ENCODE peak calls at places on chromosomes 11 and 22, in six cellular contexts. V is HFF-Myc; W is A549; Z is transverse colon; O is CD8-positive, alpha-beta T cell; C is fibroblast of mammary gland. I is an unnamed sample.

GRCh38 chr11:112977620-112978212 is 16.5 kb downstream of the NCAM1 start:
- DNase-seq in V (no peak), W (no peak), Z (no peak), O (no peak), C (peak; percentile 76), I (peak; percentile 33)

GRCh38 chr11:93370260-93370659 is 39.7 kb downstream of the DEUP1 start:
- DNase-seq in V (no peak), W (no peak), Z (no peak), O (no peak), C (peak; percentile 11), I (peak; percentile 17)

GRCh38 chr11:68825603-68826002 is 16.1 kb downstream of the CPT1A start:
- DNase-seq in V (no peak), W (no peak), Z (peak; percentile 90), O (peak; percentile 74), C (no peak), I (no peak)

GRCh38 chr11:2791139-2791520 is 91.3 kb upstream of the KCNQ1OT1 start:
- DNase-seq in V (no peak), W (no peak), Z (peak; percentile 7), O (no peak), C (no peak), I (no peak)

GRCh38 chr11:3056296-3057068 is 741 bp downstream of the CARS1 start:
- DNase-seq in V (no peak), W (no peak), Z (peak; percentile 37), O (peak; percentile 24), C (no peak), I (no peak)

GRCh38 chr11:27234043-27234668 is 128.9 kb downstream of the CCDC34 start:
- DNase-seq in V (peak; percentile 64), W (peak; percentile 52), Z (peak; percentile 56), O (no peak), C (peak; percentile 98), I (peak; percentile 100)

GRCh38 chr11:128806496-128807261 is 60.4 kb downstream of the KCNJ1 start:
- DNase-seq in V (no peak), W (no peak), Z (no peak), O (no peak), C (peak; percentile 21), I (no peak)

GRCh38 chr11:76793391-76793811 is 10.2 kb downstream of the TSKU start:
- DNase-seq in V (no peak), W (peak; percentile 7), Z (no peak), O (no peak), C (no peak), I (no peak)

GRCh38 chr11:19938051-19938856 is 222.0 kb downstream of the DBX1 start:
- DNase-seq in V (no peak), W (peak; percentile 69), Z (peak; percentile 49), O (peak; percentile 16), C (peak; percentile 65), I (no peak)

GRCh38 chr11:33168605-33169240 is 7.4 kb upstream of the CSTF3 start:
- DNase-seq in V (no peak), W (no peak), Z (no peak), O (no peak), C (no peak), I (no peak)

GRCh38 chr11:35083181-35084061 is 55.5 kb upstream of the CD44 start:
- DNase-seq in V (peak; percentile 100), W (peak; percentile 77), Z (peak; percentile 61), O (peak; percentile 69), C (peak; percentile 99), I (peak; percentile 100)

GRCh38 chr22:42287174-42287890 is 16.9 kb upstream of the TCF20 start:
- DNase-seq in V (no peak), W (no peak), Z (no peak), O (no peak), C (no peak), I (no peak)

GRCh38 chr22:19607198-19608113 is 83.2 kb upstream of the CLDN5 start:
- DNase-seq in V (no peak), W (no peak), Z (peak; percentile 25), O (no peak), C (no peak), I (no peak)

GRCh38 chr11:43550714-43551113 is 129.8 kb upstream of the HSD17B12 start:
- DNase-seq in V (no peak), W (no peak), Z (no peak), O (no peak), C (no peak), I (no peak)

GRCh38 chr11:83566948-83567347 is 280.8 kb upstream of the CCDC90B start:
- DNase-seq in V (peak; percentile 4), W (no peak), Z (no peak), O (no peak), C (peak; percentile 86), I (peak; percentile 49)

GRCh38 chr11:123973816-123974215 is 3.8 kb downstream of the OR10S1 start:
- DNase-seq in V (no peak), W (no peak), Z (no peak), O (no peak), C (peak; percentile 76), I (peak; percentile 20)

GRCh38 chr11:63840356-63841060 is 1.6 kb downstream of the MARK2 start:
- DNase-seq in V (no peak), W (no peak), Z (no peak), O (no peak), C (no peak), I (no peak)

GRCh38 chr11:76783901-76784813 is 1.0 kb downstream of the TSKU start:
- DNase-seq in V (no peak), W (no peak), Z (peak; percentile 45), O (no peak), C (peak; percentile 74), I (no peak)

GRCh38 chr22:43337385-43337784 is 5.8 kb downstream of the SCUBE1 start:
- DNase-seq in V (no peak), W (no peak), Z (no peak), O (no peak), C (no peak), I (no peak)

GRCh38 chr11:93526691-93527583 is 16.3 kb downstream of the SMCO4 start:
- DNase-seq in V (no peak), W (no peak), Z (no peak), O (no peak), C (no peak), I (no peak)

GRCh38 chr11:45209000-45209399 is 62.6 kb downstream of the PRDM11 start:
- DNase-seq in V (no peak), W (no peak), Z (no peak), O (no peak), C (no peak), I (no peak)

GRCh38 chr11:120441592-120441991 is 70.0 kb upstream of the GRIK4 start:
- DNase-seq in V (no peak), W (no peak), Z (no peak), O (no peak), C (no peak), I (no peak)

GRCh38 chr22:25051983-25052710 is 99.6 kb downstream of the KIAA1671 start:
- DNase-seq in V (no peak), W (no peak), Z (peak; percentile 51), O (no peak), C (no peak), I (no peak)

GRCh38 chr22:20741634-20742581 is 32.0 kb upstream of the SERPIND1 start:
- DNase-seq in V (no peak), W (peak; percentile 32), Z (peak; percentile 22), O (peak; percentile 49), C (peak; percentile 27), I (no peak)

GRCh38 chr11:109423114-109423859 is 1.3 kb downstream of the C11orf87 start:
- DNase-seq in V (no peak), W (no peak), Z (no peak), O (no peak), C (no peak), I (no peak)

DNA sequence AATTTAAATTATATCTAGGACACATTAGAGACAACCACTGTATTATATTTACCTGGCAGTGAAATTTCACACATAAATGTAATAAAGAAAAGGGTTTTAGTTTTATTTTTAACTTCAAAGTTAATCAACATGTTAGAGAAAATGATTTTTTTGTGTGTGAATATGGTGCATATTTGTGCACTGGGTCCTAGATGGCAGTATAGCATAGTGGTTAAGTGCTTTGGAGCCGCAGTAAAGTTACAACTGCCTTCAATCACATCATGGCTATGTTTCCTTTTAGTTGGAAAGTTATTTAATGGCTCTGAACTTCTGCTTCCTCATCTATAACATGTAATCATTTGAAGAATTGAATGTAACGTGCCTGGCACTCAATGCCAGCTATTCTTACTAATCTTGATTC is 108.9 kb upstream of the DDI1 start:
- DNase-seq in V (no peak), W (no peak), Z (no peak), O (no peak), C (peak; percentile 57), I (no peak)
- TF ChIP-seq CTCF in V (peak; percentile 44), W (peak; percentile 46), Z (peak; percentile 27), O (no peak), C (peak; percentile 58), I (peak; percentile 49)

GRCh38 chr11:111438846-111439520 is 59.9 kb upstream of the POU2AF1 start:
- DNase-seq in V (no peak), W (no peak), Z (peak; percentile 50), O (no peak), C (no peak), I (no peak)
- H3K4me3 ChIP-seq in V (no peak overlapping the region), W (no peak overlapping the region), Z (no peak overlapping the region), O (no peak overlapping the region), C (no peak overlapping the region), I (no peak overlapping the region)

GRCh38 chr11:67666676-67667489 is 7.5 kb downstream of the ALDH3B2 start:
- DNase-seq in V (no peak), W (no peak), Z (no peak), O (no peak), C (no peak), I (no peak)

GRCh38 chr11:67664213-67664585 is 10.2 kb downstream of the ALDH3B2 start:
- DNase-seq in V (no peak), W (no peak), Z (no peak), O (no peak), C (no peak), I (no peak)

GRCh38 chr11:67664696-67665536 is 9.5 kb downstream of the ALDH3B2 start:
- DNase-seq in V (no peak), W (no peak), Z (no peak), O (no peak), C (no peak), I (no peak)

GRCh38 chr11:67666303-67666645 is 8.1 kb downstream of the ALDH3B2 start:
- DNase-seq in V (no peak), W (no peak), Z (no peak), O (no peak), C (no peak), I (no peak)

GRCh38 chr11:67665537-67666302 is 8.7 kb downstream of the ALDH3B2 start:
- DNase-seq in V (no peak), W (no peak), Z (peak; percentile 59), O (no peak), C (no peak), I (no peak)
- TF ChIP-seq CTCF in V (no peak), W (peak; percentile 34), Z (peak; percentile 10), O (no peak), C (no peak), I (peak; percentile 9)

DNA sequence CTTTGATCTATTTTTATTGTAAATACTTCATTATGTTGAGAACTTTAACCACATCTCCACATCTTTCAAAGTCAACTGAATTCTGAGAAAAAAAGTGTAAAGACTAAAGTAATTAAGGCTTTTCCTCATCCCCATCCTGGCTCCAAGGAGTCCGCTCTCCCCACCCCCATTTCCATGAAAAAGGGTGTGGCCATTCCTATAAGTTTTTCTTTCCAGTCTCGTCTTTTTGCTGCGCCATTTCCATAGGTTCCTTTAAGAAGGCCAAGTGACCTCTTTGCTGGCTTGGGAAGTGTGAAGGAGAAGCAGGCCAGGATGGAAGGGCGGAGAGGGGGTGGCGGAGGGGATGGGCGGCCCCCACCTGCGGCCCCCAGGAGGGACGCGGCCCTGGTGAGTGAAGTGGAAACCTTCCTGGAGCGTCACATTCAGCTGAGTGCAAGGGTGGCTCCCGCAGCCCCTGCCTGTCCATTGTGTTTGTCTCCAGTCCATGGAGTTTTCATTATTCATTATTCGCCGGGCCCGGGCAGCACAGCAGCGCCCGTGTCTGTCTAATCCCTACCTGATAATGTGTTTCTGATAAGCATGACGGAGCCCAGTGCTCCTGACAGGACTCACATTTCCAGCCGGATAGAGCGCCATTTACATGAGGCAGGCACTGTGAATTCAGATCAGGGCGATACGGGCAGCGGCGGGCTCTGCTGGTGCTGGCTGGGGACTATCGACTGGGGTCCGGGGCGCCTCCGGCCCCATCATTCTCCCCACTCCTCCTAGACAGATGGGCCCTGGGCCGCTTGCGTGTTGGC is 739.8 kb downstream of the OPCML start:
- DNase-seq in V (no peak), W (no peak), Z (no peak), O (no peak), C (no peak), I (no peak)
- H3K4me3 ChIP-seq in V (no peak overlapping the region), W (no peak overlapping the region), Z (no peak overlapping the region), O (no peak overlapping the region), C (no peak overlapping the region), I (no peak overlapping the region)

I was measured in AG09309.